ENCODE peak calls at places on chromosome 3, in four cellular contexts. Y, N, T and Z are unnamed samples.
A peak's percentile ranks its signal among the peaks of the same experiment; 100 is the strongest.

GRCh38 chr3:73210759-73211158 is 149.3 kb downstream of the EBLN2 start:
- DNase-seq in Y (no peak), T (no peak), N (no peak), Z (no peak)

GRCh38 chr3:3927965-3928364 is 128.7 kb downstream of the LRRN1 start:
- DNase-seq in N (no peak), Y (no peak), T (no peak), Z (no peak)

GRCh38 chr3:132161608-132162007 is 126.8 kb upstream of the CPNE4 start:
- DNase-seq in N (peak; percentile 1), Y (no peak), T (no peak), Z (no peak)

GRCh38 chr3:134334901-134335280 is 39.4 kb downstream of the AMOTL2 start:
- DNase-seq in T (no peak), N (no peak), Y (no peak), Z (no peak)

GRCh38 chr3:69761896-69762789 is 22.9 kb downstream of the MITF start:
- DNase-seq in T (no peak), Y (no peak), N (no peak), Z (no peak)

GRCh38 chr3:38722760-38723568 is 73.5 kb upstream of the SCN5A start:
- DNase-seq in N (no peak), Y (no peak), T (no peak), Z (no peak)

GRCh38 chr3:22734756-22735155 is 468.4 kb upstream of the UBE2E2 start:
- DNase-seq in T (no peak), N (no peak), Y (no peak), Z (no peak)

GRCh38 chr3:26118165-26118564 is 328.3 kb downstream of the OXSM start:
- DNase-seq in N (no peak), T (no peak), Y (no peak), Z (peak; percentile 27)

GRCh38 chr3:38129058-38129457 is 7.9 kb downstream of the ACAA1 start:
- DNase-seq in N (no peak), T (no peak), Y (no peak), Z (no peak)

GRCh38 chr3:149801200-149801599 is 8.8 kb upstream of the ANKUB1 start:
- DNase-seq in Y (no peak), N (no peak), T (no peak), Z (no peak)

DNA sequence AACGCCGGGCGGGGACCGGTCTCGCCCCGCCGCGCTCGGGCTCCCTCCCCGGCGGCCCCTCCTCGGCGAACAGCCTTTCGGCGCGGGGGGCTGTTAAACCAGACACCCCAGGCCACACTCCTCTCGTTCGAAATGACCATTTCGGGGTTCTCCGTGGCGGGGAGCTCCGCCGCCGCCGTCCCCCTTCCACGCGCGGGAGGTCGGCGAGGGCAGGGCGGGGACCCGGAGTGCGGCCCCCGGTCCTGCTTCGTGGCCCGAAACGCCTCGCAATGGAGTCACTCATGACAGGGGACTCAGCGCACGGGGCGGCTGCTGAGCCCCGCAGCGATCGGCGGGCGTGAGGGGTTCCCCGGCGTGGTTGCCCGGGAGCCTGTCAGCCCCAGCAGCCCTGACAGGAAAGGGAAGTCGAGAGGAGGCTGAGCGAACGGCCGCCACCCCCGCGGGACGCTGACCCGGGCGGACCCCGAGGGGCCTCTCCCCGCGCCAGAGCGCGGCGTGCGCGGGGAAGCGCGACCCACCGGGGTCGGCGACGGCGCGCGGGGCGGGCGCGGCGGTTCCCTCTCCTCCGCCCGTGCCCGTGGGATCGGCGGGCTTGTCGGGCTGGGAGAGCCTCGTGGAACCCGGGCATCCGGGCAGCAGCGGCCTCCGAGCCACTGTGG is 497 bp upstream of the PIGZ start:
- DNase-seq in N (peak; percentile 64), T (no peak), Y (no peak), Z (no peak)
- TF ChIP-seq RNF2 in N (no peak), T (peak; percentile 62), Y (no peak), Z (no peak)

DNA sequence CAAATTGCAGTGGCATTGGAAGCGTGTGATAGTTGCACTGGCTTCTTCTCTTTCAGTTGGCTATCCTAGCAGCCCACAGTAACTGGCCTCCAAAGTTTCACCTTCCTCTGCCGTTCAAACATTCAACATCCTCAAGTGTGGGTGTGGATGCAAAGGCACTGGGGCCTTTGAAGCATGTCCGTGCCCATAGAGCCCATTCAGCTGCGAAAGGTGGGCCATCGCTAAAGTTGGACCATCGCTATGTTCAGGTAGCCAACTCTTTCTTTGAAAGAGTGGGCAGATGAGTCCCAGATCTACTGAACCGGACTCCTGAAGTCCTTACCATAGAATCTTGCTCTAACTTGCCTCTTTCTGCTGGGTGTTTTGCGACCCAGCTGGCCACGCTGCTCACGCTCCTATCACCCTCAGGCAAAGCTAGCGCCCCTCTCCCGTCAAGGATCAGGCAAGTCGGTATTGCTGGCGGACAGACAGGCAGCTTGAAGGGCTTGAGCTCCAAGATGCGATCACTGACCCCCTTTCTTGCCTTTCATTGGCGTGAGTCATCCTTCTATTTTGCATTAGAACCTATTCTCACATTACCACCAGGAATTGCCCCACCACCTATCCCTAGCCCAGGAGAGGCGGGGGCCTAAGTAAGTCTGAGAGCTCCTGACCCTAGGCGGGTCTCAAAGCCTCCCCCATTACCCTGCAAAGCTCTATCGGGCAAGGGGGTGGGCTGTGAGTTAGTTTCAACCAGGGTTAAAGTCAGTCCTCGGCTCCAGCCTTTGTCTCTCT is 28.7 kb downstream of the ZIC4 start:
- DNase-seq in Y (no peak), N (no peak), T (no peak), Z (peak; percentile 82)
- TF ChIP-seq RNF2 in Y (no peak), N (no peak), T (no peak), Z (no peak)

DNA sequence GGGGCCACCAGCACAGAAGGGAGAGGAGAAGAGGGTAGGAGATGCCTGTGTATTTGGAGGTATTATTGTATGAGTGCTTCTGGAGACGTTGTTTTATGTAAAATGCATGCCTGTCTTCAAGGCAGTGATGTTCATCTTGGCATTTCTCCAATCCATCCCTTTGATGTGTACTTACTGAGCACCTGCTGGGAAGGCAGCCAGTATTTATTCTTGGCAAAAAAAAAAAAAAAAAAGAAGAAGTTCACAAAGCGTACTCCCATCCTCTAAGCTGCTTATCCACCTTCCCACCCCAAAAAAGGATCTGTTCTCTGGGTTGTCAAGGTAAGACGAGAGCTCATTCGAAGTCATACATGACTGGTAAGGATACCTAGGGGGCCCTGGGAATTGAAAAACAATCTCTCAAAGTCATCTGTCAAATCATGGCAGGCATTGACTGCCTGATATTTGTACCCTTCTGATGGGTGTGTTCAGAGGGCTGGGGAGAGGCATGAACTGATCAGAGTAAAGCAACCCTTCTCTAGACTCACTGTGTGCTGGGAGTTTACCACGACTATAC is 30.0 kb upstream of the SLC6A1 start:
- DNase-seq in Y (no peak), T (no peak), N (no peak), Z (no peak)
- TF ChIP-seq RNF2 in Y (no peak), T (no peak), N (no peak), Z (no peak)

GRCh38 chr3:197750396-197750831 is 731 bp downstream of the FYTTD1 start:
- DNase-seq in Y (no peak), T (peak; percentile 66), N (peak; percentile 70), Z (no peak)
- TF ChIP-seq RNF2 in Y (no peak), T (no peak), N (no peak), Z (no peak)

GRCh38 chr3:13005301-13005700 is 67.9 kb downstream of the IQSEC1 start:
- DNase-seq in T (no peak), Y (no peak), N (no peak), Z (no peak)
- TF ChIP-seq RNF2 in T (no peak), Y (no peak), N (no peak), Z (no peak)

DNA sequence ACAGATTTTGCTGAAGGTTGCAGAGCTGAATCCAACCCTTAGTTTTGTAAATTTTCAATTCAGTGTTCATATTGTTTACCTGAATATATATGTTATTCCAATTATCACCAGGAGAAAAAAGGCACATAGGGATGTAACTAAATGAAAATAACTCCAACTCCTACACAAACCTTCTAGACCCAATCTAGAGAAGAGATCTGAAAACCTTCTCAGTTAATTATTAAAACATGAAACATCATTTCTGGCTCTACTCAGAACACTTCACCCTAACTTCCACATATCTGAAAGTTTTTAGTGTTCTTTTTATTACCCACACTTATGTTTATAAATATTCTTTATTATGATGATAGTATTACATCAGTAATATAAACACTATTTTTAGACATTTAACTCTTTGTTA is 76.6 kb downstream of the LRRFIP2 start:
- DNase-seq in N (no peak), T (no peak), Y (no peak), Z (no peak)
- TF ChIP-seq RNF2 in N (no peak), T (no peak), Y (no peak), Z (no peak)